ENCODE peak calls at places on chromosome 16, in seven cellular contexts. R is fibroblast of mammary gland, B is epithelial cell of proximal tubule, C is GM12865, I is left ventricle myocardium inferior, J is psoas muscle, W is fibroblast of the aortic adventitia. L is an unnamed sample.

GRCh38 chr16:48347191-48347860 is 37.9 kb downstream of the SIAH1 start:
- DNase-seq in W (no peak), J (no peak), B (no peak), C (no peak), I (no peak), R (no peak), L (no peak)

GRCh38 chr16:65117701-65118448 is 4.0 kb downstream of the CDH11 start:
- DNase-seq in I (peak; percentile 49), J (peak; percentile 68), R (peak; percentile 87), B (peak; percentile 16), W (peak; percentile 89), C (peak; percentile 63), L (peak; percentile 70)

GRCh38 chr16:19330801-19331484 is 45.4 kb downstream of the CLEC19A start:
- DNase-seq in I (no peak), R (peak; percentile 61), J (no peak), C (no peak), W (peak; percentile 6), B (no peak), L (no peak)

GRCh38 chr16:59684911-59685310 is 950.8 kb upstream of the GOT2 start:
- DNase-seq in C (no peak), J (no peak), B (no peak), W (no peak), I (no peak), R (peak; percentile 21), L (no peak)

GRCh38 chr16:3038256-3038655 is 1.5 kb upstream of the BICDL2 start:
- DNase-seq in W (no peak), B (no peak), C (no peak), J (no peak), R (no peak), I (no peak), L (no peak)

GRCh38 chr16:89357460-89357859 is 132.9 kb downstream of the ANKRD11 start:
- DNase-seq in R (no peak), W (no peak), J (peak; percentile 80), B (no peak), C (no peak), I (peak; percentile 55), L (no peak)

GRCh38 chr16:88192601-88193000 is 190.2 kb upstream of the ZNF469 start:
- DNase-seq in J (no peak), R (no peak), B (no peak), W (no peak), C (no peak), I (no peak), L (no peak)

GRCh38 chr16:57570301-57571070 is 28.0 kb downstream of the ADGRG5 start:
- DNase-seq in B (no peak), C (no peak), R (no peak), I (no peak), W (no peak), J (no peak), L (no peak)

GRCh38 chr16:81189100-81189664 is 49.3 kb upstream of the BCO1 start:
- DNase-seq in I (peak; percentile 85), B (no peak), R (peak; percentile 78), W (peak; percentile 96), C (no peak), J (peak; percentile 93), L (peak; percentile 24)

GRCh38 chr16:89072216-89073130 is 21.2 kb upstream of the ACSF3 start:
- DNase-seq in I (peak; percentile 31), W (peak; percentile 37), J (no peak), C (no peak), R (peak; percentile 46), B (no peak), L (no peak)

GRCh38 chr16:3161235-3162018 is 26.6 kb upstream of the OR1F1 start:
- DNase-seq in I (no peak), W (no peak), J (no peak), C (no peak), B (no peak), R (no peak), L (no peak)

GRCh38 chr16:46789499-46790414 is 41.2 kb downstream of the C16orf87 start:
- DNase-seq in I (peak; percentile 77), R (peak; percentile 64), B (no peak), C (peak; percentile 93), W (peak; percentile 45), J (peak; percentile 89), L (no peak)

GRCh38 chr16:30068750-30069574 is 3.4 kb downstream of the ALDOA start:
- DNase-seq in J (peak; percentile 59), W (peak; percentile 31), R (peak; percentile 48), C (peak; percentile 46), I (no peak), B (no peak), L (no peak)

GRCh38 chr16:70437017-70437581 is 1.8 kb downstream of the ST3GAL2 start:
- DNase-seq in R (peak; percentile 95), C (peak; percentile 41), J (peak; percentile 60), B (no peak), W (peak; percentile 89), I (no peak), L (peak; percentile 86)

GRCh38 chr16:29806096-29806579 is at the start of gene MAZ:
- DNase-seq in B (no peak), I (no peak), W (no peak), R (peak; percentile 92), C (no peak), J (no peak), L (peak; percentile 68)

GRCh38 chr16:3509470-3509928 is 8.7 kb downstream of the CLUAP1 start:
- DNase-seq in J (no peak), C (peak; percentile 91), R (no peak), B (no peak), I (no peak), W (no peak), L (no peak)

GRCh38 chr16:48963901-48964615 is 317.6 kb downstream of the CBLN1 start:
- DNase-seq in B (peak; percentile 64), J (no peak), W (peak; percentile 79), I (no peak), C (no peak), R (peak; percentile 87), L (peak; percentile 69)

GRCh38 chr16:57541754-57542435 is 548 bp upstream of the ADGRG5 start:
- DNase-seq in C (no peak), J (no peak), B (no peak), W (no peak), R (no peak), I (no peak), L (no peak)

GRCh38 chr16:54266363-54266955 is 20.1 kb downstream of the IRX3 start:
- DNase-seq in I (no peak), C (no peak), W (no peak), B (no peak), J (no peak), R (peak; percentile 71), L (no peak)

GRCh38 chr16:81879625-81880024 is 100.5 kb downstream of the PLCG2 start:
- DNase-seq in C (peak; percentile 25), J (no peak), I (no peak), B (no peak), W (no peak), R (no peak), L (no peak)

DNA sequence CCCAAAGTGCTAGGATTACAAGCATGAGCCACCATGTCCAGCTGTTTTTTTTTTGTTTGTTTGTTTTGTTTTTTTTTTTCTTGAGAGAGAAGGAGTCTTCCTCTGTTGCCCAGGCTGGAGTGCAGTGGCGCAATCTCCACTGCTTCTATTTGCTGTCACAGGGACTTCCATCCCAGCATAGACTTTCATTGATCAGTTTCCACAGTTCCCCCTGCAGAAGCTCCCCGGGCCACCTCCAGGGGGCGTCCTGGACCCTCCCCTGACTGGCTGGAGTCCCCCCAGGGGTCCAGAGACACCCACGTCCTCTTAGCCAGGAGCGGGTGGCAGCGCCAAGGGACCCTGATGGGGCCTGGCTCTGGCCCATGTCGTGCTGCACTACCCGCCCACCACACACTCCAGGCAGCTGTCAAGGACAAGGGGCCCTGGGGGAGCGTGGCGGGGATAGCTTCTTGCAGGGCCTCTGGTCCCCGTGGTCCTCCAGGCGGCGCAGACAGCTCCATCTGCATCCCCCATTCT is 3.1 kb upstream of the NPW start:
- DNase-seq in R (no peak), B (no peak), J (peak; percentile 47), I (no peak), C (no peak), W (no peak), L (no peak)
- TF ChIP-seq CTCF in R (peak; percentile 43), B (peak; percentile 52), J (peak; percentile 13), I (peak; percentile 42), C (peak; percentile 40), W (peak; percentile 47), L (peak; percentile 36)

GRCh38 chr16:5882087-5882661 is 784.6 kb upstream of the EEF2KMT start:
- DNase-seq in W (no peak), C (no peak), R (no peak), I (no peak), B (no peak), J (no peak), L (no peak)

GRCh38 chr16:5885521-5885920 is 787.9 kb upstream of the EEF2KMT start:
- DNase-seq in I (no peak), B (no peak), R (no peak), J (no peak), C (no peak), W (no peak), L (no peak)

GRCh38 chr16:5884996-5885395 is 787.4 kb upstream of the EEF2KMT start:
- DNase-seq in C (no peak), B (no peak), R (no peak), W (no peak), J (no peak), I (no peak), L (no peak)

DNA sequence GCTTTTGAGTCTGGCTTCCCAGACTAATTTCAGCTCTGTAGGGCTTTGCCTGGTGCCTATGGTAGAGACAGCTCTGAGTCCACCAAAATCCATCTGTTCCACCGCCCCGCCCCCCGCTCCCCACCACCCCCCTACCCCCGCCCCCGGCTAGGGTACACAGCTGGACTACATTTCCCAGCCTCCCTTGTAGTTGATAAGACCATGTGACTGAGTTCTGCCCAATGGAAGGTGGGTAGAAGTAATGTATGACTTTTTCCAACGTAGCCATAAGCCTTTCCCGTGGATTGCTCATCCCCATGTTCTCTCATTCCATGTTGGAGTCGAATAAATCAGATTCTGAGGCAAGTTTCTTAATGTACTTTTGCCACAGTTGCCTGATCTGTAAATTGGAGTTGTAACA is 786.7 kb upstream of the EEF2KMT start:
- DNase-seq in C (no peak), J (no peak), I (no peak), R (no peak), W (no peak), B (no peak), L (no peak)
- H3K4me3 ChIP-seq in C (no peak overlapping the region), J (no peak overlapping the region), I (no peak overlapping the region), R (no peak overlapping the region), W (no peak overlapping the region), B (no peak overlapping the region), L (no peak overlapping the region)

DNA sequence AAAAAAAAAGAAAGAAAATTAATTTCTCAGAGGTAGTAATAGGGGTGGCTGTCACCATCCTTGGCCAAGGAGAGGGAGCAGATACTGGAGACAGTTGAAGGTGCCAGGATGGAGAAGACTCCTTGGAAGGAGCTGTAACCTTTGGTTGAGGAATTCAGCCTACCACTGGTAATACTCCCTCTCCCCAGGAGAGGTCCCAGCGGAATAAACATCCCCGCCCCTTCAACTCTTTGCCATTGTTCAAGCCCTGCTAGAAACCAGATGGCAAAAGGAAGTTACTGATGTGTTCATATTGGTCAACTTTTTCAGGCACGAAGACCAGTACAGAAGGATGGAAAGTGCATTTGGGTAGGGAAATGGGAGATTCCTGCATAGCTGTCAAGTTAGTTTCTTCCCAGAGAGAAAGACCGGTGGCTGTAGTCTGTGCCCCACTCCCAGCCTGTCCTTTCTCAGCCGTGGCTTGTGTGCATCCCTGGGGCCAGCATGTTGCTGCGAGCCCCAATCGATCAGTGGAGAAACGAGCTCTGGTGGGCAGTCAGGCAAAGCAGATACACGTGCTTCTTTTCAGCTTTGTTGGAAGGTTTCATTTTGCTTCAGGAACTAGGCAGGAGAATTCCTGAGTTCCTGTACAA is 612.1 kb downstream of the MAF start:
- DNase-seq in W (no peak), R (no peak), C (no peak), J (no peak), B (no peak), I (no peak), L (no peak)
- TF ChIP-seq CTCF in W (no peak), R (no peak), C (no peak), J (no peak), B (no peak), I (no peak), L (no peak)

GRCh38 chr16:2003827-2004641 is 5.6 kb downstream of the ZNF598 start:
- DNase-seq in R (peak; percentile 86), W (peak; percentile 71), J (peak; percentile 98), I (peak; percentile 90), C (peak; percentile 91), B (no peak), L (no peak)
- H3K4me3 ChIP-seq in R (no peak overlapping the region), W (peak overlapping the region; percentile 13), J (peak overlapping the region; percentile 41), I (peak overlapping the region; percentile 53), C (no peak overlapping the region), B (no peak overlapping the region), L (no peak overlapping the region)

L was measured in AG09309.